ENCODE peak calls at places on chromosomes 13 and 19, in five cellular contexts. A is mucosa of descending colon; B is uterus; L is keratinocyte; W is CD8-positive, alpha-beta memory T cell. C is an unnamed sample. For H3K4me1, the result is how much of the 10 kb centered on the place peaks cover.

GRCh38 chr19:10007811-10008211 is 2.5 kb downstream of the COL5A3 start:
- DNase-seq in A (no peak), B (no peak), L (no peak), W (no peak), C (no peak)

GRCh38 chr13:113648218-113648615 is 9.8 kb downstream of the ATP4B start:
- DNase-seq in A (peak), B (peak), L (no peak), W (no peak), C (no peak)

GRCh38 chr19:29001006-29001921 is 211.7 kb downstream of the UQCRFS1 start:
- DNase-seq in A (no peak), B (peak), L (no peak), W (no peak), C (no peak)

GRCh38 chr13:99792079-99792921 is 179.3 kb downstream of the ZIC5 start:
- DNase-seq in A (no peak), B (no peak), L (no peak), W (no peak), C (no peak)

GRCh38 chr13:90710355-90710754 is 637.1 kb upstream of the MIR17HG start:
- DNase-seq in A (no peak), B (no peak), L (no peak), W (no peak), C (no peak)

GRCh38 chr19:29690842-29691241 is 24.2 kb downstream of the C19orf12 start:
- DNase-seq in A (no peak), B (no peak), L (peak), W (peak), C (no peak)

GRCh38 chr13:43300817-43301216 is 277.4 kb downstream of the DNAJC15 start:
- DNase-seq in A (no peak), B (no peak), L (no peak), W (no peak), C (no peak)

GRCh38 chr19:5952193-5953033 is 25.5 kb downstream of the RANBP3 start:
- DNase-seq in A (no peak), B (no peak), L (no peak), W (no peak), C (no peak)

GRCh38 chr19:7691497-7691896 is 10.4 kb downstream of the FCER2 start:
- DNase-seq in A (no peak), B (no peak), L (no peak), W (peak), C (no peak)

GRCh38 chr13:43514326-43514725 is 272.4 kb downstream of the ENOX1 start:
- DNase-seq in A (no peak), B (no peak), L (no peak), W (no peak), C (no peak)

GRCh38 chr13:29465741-29466293 is 129.7 kb downstream of the SLC7A1 start:
- DNase-seq in A (no peak), B (peak), L (no peak), W (no peak), C (no peak)

GRCh38 chr19:30135797-30136196 is 193.8 kb downstream of the URI1 start:
- DNase-seq in A (no peak), B (no peak), L (no peak), W (no peak), C (no peak)

GRCh38 chr13:60080871-60081270 is 82.9 kb downstream of the DIAPH3 start:
- DNase-seq in A (no peak), B (no peak), L (no peak), W (no peak), C (no peak)

GRCh38 chr13:100356889-100357288 is 231.7 kb downstream of the GGACT start:
- DNase-seq in A (no peak), B (no peak), L (no peak), W (no peak), C (no peak)

GRCh38 chr19:15298847-15299567 is 33.3 kb downstream of the BRD4 start:
- DNase-seq in A (no peak), B (no peak), L (no peak), W (no peak), C (no peak)

GRCh38 chr19:46299004-46299509 is 2.2 kb downstream of the HIF3A start:
- DNase-seq in A (peak), B (peak), L (peak), W (no peak), C (peak)

GRCh38 chr19:46297700-46298476 is 1.0 kb downstream of the HIF3A start:
- DNase-seq in A (peak), B (peak), L (no peak), W (no peak), C (peak)

GRCh38 chr19:46296722-46297431 is at the start of gene HIF3A:
- DNase-seq in A (peak), B (peak), L (no peak), W (no peak), C (no peak)

GRCh38 chr19:46298477-46299003 is 1.7 kb downstream of the HIF3A start:
- DNase-seq in A (no peak), B (no peak), L (no peak), W (no peak), C (no peak)

DNA sequence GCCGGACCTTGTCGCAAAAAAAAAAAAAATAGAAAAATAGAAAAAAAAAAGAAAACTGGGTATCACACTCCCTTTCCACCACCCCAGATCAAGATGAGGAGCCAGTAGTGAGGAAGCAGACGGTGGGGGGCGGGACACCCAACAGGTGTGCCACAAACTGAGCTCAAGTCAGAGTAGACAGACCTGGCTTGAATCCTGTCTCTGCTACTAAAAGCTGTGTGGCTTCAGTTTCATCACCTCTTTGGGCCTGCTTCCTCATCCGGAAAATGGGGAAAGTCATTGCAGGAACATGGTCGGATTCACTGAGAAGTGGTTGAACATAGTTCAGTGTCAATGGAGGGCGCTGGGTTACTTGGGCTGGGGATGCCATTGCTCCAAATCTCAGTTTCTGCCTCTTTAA is 2.9 kb downstream of the HIF3A start:
- DNase-seq in A (peak), B (no peak), L (no peak), W (no peak), C (no peak)
- H3K4me1 ChIP-seq in A (half or more), B (under half), L (under half), W (under half), C (half or more)

DNA sequence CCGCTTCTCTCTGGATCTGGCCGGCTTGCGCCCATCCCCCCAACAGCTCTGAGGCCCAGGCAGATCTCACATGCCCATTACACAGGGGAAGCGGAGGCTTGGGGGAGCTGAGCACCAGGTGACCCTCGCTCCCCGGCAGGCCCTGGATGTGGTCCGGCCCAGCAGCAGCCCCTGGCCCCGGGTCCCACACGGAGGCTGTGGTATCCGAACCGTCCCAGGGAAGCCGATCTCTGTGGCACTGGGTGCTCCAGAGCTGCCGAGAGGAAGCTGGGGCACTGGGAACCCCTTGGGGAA is 27.7 kb downstream of the SBNO2 start:
- DNase-seq in A (no peak), B (no peak), L (no peak), W (no peak), C (no peak)
- H3K4me1 ChIP-seq in A (under half), B (under half), L (under half), W (under half), C (under half)

DNA sequence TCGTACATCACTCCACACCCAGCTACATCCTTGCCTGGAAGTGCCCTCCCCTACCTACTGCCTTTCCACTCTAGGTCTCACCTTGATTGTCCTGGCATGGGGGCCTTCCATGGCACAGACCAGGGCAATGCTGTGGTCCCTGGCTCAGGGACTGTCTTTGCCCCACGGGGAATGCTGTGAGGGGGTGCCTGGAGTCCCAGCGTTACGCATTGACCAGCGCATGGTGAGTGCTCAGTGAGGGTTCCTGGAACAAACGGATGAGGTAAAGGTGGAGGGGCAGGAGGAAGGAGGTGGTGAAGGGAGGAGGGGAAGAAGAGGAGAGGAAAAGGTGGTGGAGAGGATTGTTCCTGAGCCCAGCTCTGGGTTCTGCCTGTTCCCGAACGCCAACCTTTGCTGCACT is 40.6 kb downstream of the CHST8 start:
- DNase-seq in A (no peak), B (no peak), L (no peak), W (no peak), C (no peak)
- H3K4me1 ChIP-seq in A (under half), B (under half), L (under half), W (under half), C (under half)

GRCh38 chr19:34218818-34219164 is 35.6 kb upstream of the GARRE1 start:
- DNase-seq in A (no peak), B (no peak), L (no peak), W (no peak), C (no peak)
- H3K4me1 ChIP-seq in A (under half), B (under half), L (under half), W (under half), C (under half)

GRCh38 chr13:26821766-26822165 is 61.2 kb upstream of the GPR12 start:
- DNase-seq in A (no peak), B (no peak), L (no peak), W (no peak), C (no peak)
- H3K4me1 ChIP-seq in A (under half), B (under half), L (under half), W (under half), C (under half)

C was measured in esophagus muscularis mucosa.